ENCODE peak calls at places on chromosomes 13 and 19, in seven cellular contexts. F is substantia nigra, V is RPMI8226, A is cardiac fibroblast, I is T-helper 17 cell, N is LoVo, T is Caco-2. H is an unnamed sample.

GRCh38 chr13:21344662-21345176 is 114.4 kb downstream of the ZDHHC20 start:
- DNase-seq in V (no peak), A (no peak), N (no peak), I (no peak), T (no peak), F (no peak), H (no peak)

GRCh38 chr19:16676101-16676798 is 15.3 kb downstream of the TMEM38A start:
- DNase-seq in V (no peak), A (no peak), T (peak), I (no peak), F (no peak), N (no peak), H (no peak)

GRCh38 chr13:99382428-99383133 is 75.4 kb upstream of the GPR183 start:
- DNase-seq in N (no peak), T (no peak), V (no peak), F (no peak), I (no peak), A (no peak), H (no peak)

GRCh38 chr13:41614671-41615519 is 157.5 kb downstream of the RGCC start:
- DNase-seq in I (no peak), N (peak), A (peak), F (no peak), T (peak), V (no peak), H (peak)

GRCh38 chr19:4507804-4508203 is 10.5 kb downstream of the PLIN4 start:
- DNase-seq in A (no peak), F (no peak), V (no peak), I (no peak), T (no peak), N (no peak), H (no peak)

GRCh38 chr19:18895828-18896341 is at the start of gene CERS1:
- DNase-seq in V (peak), F (peak), T (no peak), N (no peak), A (no peak), I (no peak), H (no peak)

GRCh38 chr19:3479819-3480215 is 508 bp downstream of the SMIM24 start:
- DNase-seq in N (no peak), V (no peak), F (no peak), T (no peak), I (no peak), A (no peak), H (no peak)

GRCh38 chr19:31140717-31141116 is 208.5 kb downstream of the TSHZ3 start:
- DNase-seq in V (no peak), A (peak), F (no peak), I (no peak), T (no peak), N (no peak), H (no peak)

GRCh38 chr19:3458595-3459284 is 21.6 kb downstream of the SMIM24 start:
- DNase-seq in A (peak), N (no peak), I (no peak), T (no peak), V (no peak), F (no peak), H (no peak)

GRCh38 chr19:41299755-41300089 is 10.2 kb upstream of the CCDC97 start:
- DNase-seq in V (no peak), I (no peak), F (no peak), N (no peak), T (no peak), A (peak), H (no peak)

GRCh38 chr19:53873451-53874383 is 6.0 kb downstream of the MYADM start:
- DNase-seq in N (no peak), I (no peak), T (no peak), A (no peak), F (no peak), V (no peak), H (no peak)

GRCh38 chr13:51746802-51747201 is 57.2 kb downstream of the DHRS12 start:
- DNase-seq in T (no peak), N (no peak), V (no peak), F (no peak), I (no peak), A (no peak), H (no peak)

GRCh38 chr13:96781141-96781540 is 213.1 kb downstream of the OXGR1 start:
- DNase-seq in T (no peak), A (no peak), I (no peak), F (peak), N (no peak), V (no peak), H (no peak)

GRCh38 chr13:52783943-52784342 is 44.3 kb upstream of the CNMD start:
- DNase-seq in V (no peak), N (no peak), T (no peak), A (no peak), I (no peak), F (no peak), H (no peak)

H was measured in NCI-H460.